ENCODE peak calls at places on chromosomes 13 and 19, in six cellular contexts. G, B, A, L, C and R are unnamed samples.

GRCh38 chr19:2352121-2352520 is 7.9 kb upstream of the TMPRSS9 start:
- DNase-seq in G (no peak), C (no peak), A (no peak), L (no peak), B (no peak), R (no peak)

GRCh38 chr19:58409010-58409790 is 751 bp downstream of the ZNF584 start:
- DNase-seq in C (no peak), L (peak), A (peak), B (no peak), G (no peak), R (peak)

GRCh38 chr19:35718345-35719041 is 690 bp downstream of the KMT2B start:
- DNase-seq in A (peak), C (peak), G (no peak), L (peak), B (no peak), R (peak)

GRCh38 chr13:25473864-25474263 is 102.1 kb downstream of the ATP8A2 start:
- DNase-seq in G (no peak), C (no peak), B (no peak), L (no peak), A (peak), R (no peak)

GRCh38 chr19:29690842-29691241 is 24.2 kb downstream of the C19orf12 start:
- DNase-seq in A (peak), B (no peak), C (no peak), L (peak), G (peak), R (peak)

GRCh38 chr19:6274756-6275155 is 5.0 kb downstream of the MLLT1 start:
- DNase-seq in B (no peak), G (no peak), A (no peak), C (no peak), L (no peak), R (no peak)

GRCh38 chr19:13055213-13056051 is 47.2 kb downstream of the LYL1 start:
- DNase-seq in G (peak), A (peak), C (peak), B (no peak), L (no peak), R (no peak)

GRCh38 chr13:28059214-28059613 is 41.2 kb downstream of the FLT3 start:
- DNase-seq in B (no peak), G (peak), A (peak), C (peak), L (peak), R (peak)

GRCh38 chr13:102643656-102644055 is 46.9 kb downstream of the TPP2 start:
- DNase-seq in C (no peak), L (no peak), B (no peak), A (no peak), G (no peak), R (no peak)

GRCh38 chr13:46831588-46832194 is 34.7 kb upstream of the ESD start:
- DNase-seq in G (peak), L (peak), A (peak), C (peak), B (no peak), R (peak)

GRCh38 chr19:47765522-47766358 is 12.8 kb upstream of the SELENOW start:
- DNase-seq in C (peak), L (peak), A (peak), B (no peak), G (peak), R (peak)

GRCh38 chr19:39397360-39398296 is 6.5 kb downstream of the MED29 start:
- DNase-seq in L (peak), B (peak), C (peak), G (peak), A (peak), R (peak)

GRCh38 chr19:46974181-46974580 is 45.5 kb upstream of the NPAS1 start:
- DNase-seq in C (no peak), L (no peak), G (no peak), B (no peak), A (no peak), R (no peak)

GRCh38 chr19:41530184-41530534 is 45.8 kb upstream of the CEACAM21 start:
- DNase-seq in L (no peak), B (no peak), A (no peak), C (no peak), G (no peak), R (no peak)

GRCh38 chr13:56622840-56623239 is 517.9 kb upstream of the PRR20A start:
- DNase-seq in C (no peak), A (no peak), G (no peak), B (no peak), L (no peak), R (no peak)

GRCh38 chr19:20325151-20325550 is 158.1 kb downstream of the ZNF486 start:
- DNase-seq in G (no peak), L (no peak), A (no peak), C (no peak), B (no peak), R (no peak)

GRCh38 chr19:23554548-23554947 is 132.5 kb downstream of the ZNF675 start:
- DNase-seq in G (no peak), B (no peak), L (no peak), A (peak), C (no peak), R (no peak)

GRCh38 chr19:15251749-15252397 is 19.6 kb upstream of the EPHX3 start:
- DNase-seq in C (peak), B (no peak), A (peak), G (peak), L (peak), R (no peak)

GRCh38 chr13:76210262-76210661 is 574.1 kb downstream of the LMO7 start:
- DNase-seq in B (no peak), A (no peak), G (peak), L (no peak), C (peak), R (peak)

GRCh38 chr19:49241769-49242168 is 83.2 kb downstream of the SLC6A16 start:
- DNase-seq in C (no peak), B (no peak), L (no peak), A (no peak), G (no peak), R (no peak)

GRCh38 chr19:15292847-15293582 is 39.3 kb downstream of the BRD4 start:
- DNase-seq in B (no peak), L (no peak), A (no peak), G (peak), C (peak), R (peak)

GRCh38 chr19:42440357-42441046 is 2.2 kb downstream of the CXCL17 start:
- DNase-seq in A (peak), C (peak), L (peak), B (peak), G (peak), R (peak)